ENCODE peak calls at places on chromosomes 5 and 9, in nine cellular contexts. One of them, this sample, is unnamed.

GRCh38 chr5:50325237-50325832 is 115.8 kb downstream of the EMB start:
- DNase-seq in A549: no peak
- DNase-seq in endothelial cell of umbilical vein: peak; percentile 19
- DNase-seq in mammary epithelial cell: no peak
- DNase-seq in fibroblast of mammary gland: peak; percentile 31
- DNase-seq in AG04450: no peak
- DNase-seq in Panc1: no peak
- DNase-seq in left ventricle myocardium inferior: no peak
- DNase-seq in lung: no peak
- DNase-seq in this sample: no peak

GRCh38 chr5:165497707-165498106 is 1992.3 kb downstream of the MAT2B start:
- DNase-seq in A549: peak; percentile 2
- DNase-seq in endothelial cell of umbilical vein: peak; percentile 2
- DNase-seq in mammary epithelial cell: peak; percentile 14
- DNase-seq in fibroblast of mammary gland: peak; percentile 53
- DNase-seq in AG04450: no peak
- DNase-seq in Panc1: peak; percentile 5
- DNase-seq in left ventricle myocardium inferior: no peak
- DNase-seq in lung: no peak
- DNase-seq in this sample: no peak

GRCh38 chr9:110543631-110544051 is 35.9 kb downstream of the SVEP1 start:
- DNase-seq in A549: no peak
- DNase-seq in endothelial cell of umbilical vein: peak; percentile 6
- DNase-seq in mammary epithelial cell: no peak
- DNase-seq in fibroblast of mammary gland: peak; percentile 42
- DNase-seq in AG04450: no peak
- DNase-seq in Panc1: no peak
- DNase-seq in left ventricle myocardium inferior: no peak
- DNase-seq in lung: no peak
- DNase-seq in this sample: no peak

GRCh38 chr9:14542071-14542470 is 151.2 kb downstream of the ZDHHC21 start:
- DNase-seq in A549: no peak
- DNase-seq in endothelial cell of umbilical vein: no peak
- DNase-seq in mammary epithelial cell: no peak
- DNase-seq in fibroblast of mammary gland: no peak
- DNase-seq in AG04450: no peak
- DNase-seq in Panc1: no peak
- DNase-seq in left ventricle myocardium inferior: no peak
- DNase-seq in lung: no peak
- DNase-seq in this sample: no peak

GRCh38 chr5:1111727-1112289 is at the start of gene SLC12A7:
- DNase-seq in A549: peak; percentile 86
- DNase-seq in endothelial cell of umbilical vein: peak; percentile 37
- DNase-seq in mammary epithelial cell: peak; percentile 35
- DNase-seq in fibroblast of mammary gland: no peak
- DNase-seq in AG04450: no peak
- DNase-seq in Panc1: no peak
- DNase-seq in left ventricle myocardium inferior: peak; percentile 71
- DNase-seq in lung: peak; percentile 63
- DNase-seq in this sample: no peak

GRCh38 chr9:79568337-79569084 is 3.3 kb upstream of the TLE4 start:
- DNase-seq in A549: no peak
- DNase-seq in endothelial cell of umbilical vein: no peak
- DNase-seq in mammary epithelial cell: no peak
- DNase-seq in fibroblast of mammary gland: no peak
- DNase-seq in AG04450: no peak
- DNase-seq in Panc1: no peak
- DNase-seq in left ventricle myocardium inferior: no peak
- DNase-seq in lung: no peak
- DNase-seq in this sample: no peak

GRCh38 chr5:147561435-147561834 is 51.6 kb upstream of the DPYSL3 start:
- DNase-seq in A549: no peak
- DNase-seq in endothelial cell of umbilical vein: no peak
- DNase-seq in mammary epithelial cell: no peak
- DNase-seq in fibroblast of mammary gland: no peak
- DNase-seq in AG04450: no peak
- DNase-seq in Panc1: no peak
- DNase-seq in left ventricle myocardium inferior: no peak
- DNase-seq in lung: no peak
- DNase-seq in this sample: no peak

GRCh38 chr5:123367739-123368138 is 55.5 kb downstream of the CEP120 start:
- DNase-seq in A549: no peak
- DNase-seq in endothelial cell of umbilical vein: peak; percentile 22
- DNase-seq in mammary epithelial cell: no peak
- DNase-seq in fibroblast of mammary gland: peak; percentile 30
- DNase-seq in AG04450: no peak
- DNase-seq in Panc1: no peak
- DNase-seq in left ventricle myocardium inferior: no peak
- DNase-seq in lung: no peak
- DNase-seq in this sample: peak; percentile 1

GRCh38 chr9:98306384-98307145 is 51.1 kb upstream of the TBC1D2 start:
- DNase-seq in A549: no peak
- DNase-seq in endothelial cell of umbilical vein: no peak
- DNase-seq in mammary epithelial cell: peak; percentile 46
- DNase-seq in fibroblast of mammary gland: no peak
- DNase-seq in AG04450: no peak
- DNase-seq in Panc1: no peak
- DNase-seq in left ventricle myocardium inferior: no peak
- DNase-seq in lung: no peak
- DNase-seq in this sample: no peak

GRCh38 chr9:5425006-5425628 is 12.6 kb downstream of the PLGRKT start:
- DNase-seq in A549: peak; percentile 41
- DNase-seq in endothelial cell of umbilical vein: peak; percentile 42
- DNase-seq in mammary epithelial cell: peak; percentile 34
- DNase-seq in fibroblast of mammary gland: peak; percentile 47
- DNase-seq in AG04450: no peak
- DNase-seq in Panc1: no peak
- DNase-seq in left ventricle myocardium inferior: no peak
- DNase-seq in lung: no peak
- DNase-seq in this sample: no peak

GRCh38 chr5:132498152-132498551 is 7.6 kb upstream of the IRF1 start:
- DNase-seq in A549: peak; percentile 76
- DNase-seq in endothelial cell of umbilical vein: peak; percentile 37
- DNase-seq in mammary epithelial cell: peak; percentile 93
- DNase-seq in fibroblast of mammary gland: peak; percentile 43
- DNase-seq in AG04450: no peak
- DNase-seq in Panc1: no peak
- DNase-seq in left ventricle myocardium inferior: peak; percentile 24
- DNase-seq in lung: no peak
- DNase-seq in this sample: no peak

GRCh38 chr9:32737378-32737777 is 46.0 kb upstream of the TMEM215 start:
- DNase-seq in A549: no peak
- DNase-seq in endothelial cell of umbilical vein: no peak
- DNase-seq in mammary epithelial cell: no peak
- DNase-seq in fibroblast of mammary gland: no peak
- DNase-seq in AG04450: no peak
- DNase-seq in Panc1: no peak
- DNase-seq in left ventricle myocardium inferior: no peak
- DNase-seq in lung: no peak
- DNase-seq in this sample: no peak

GRCh38 chr9:114655689-114656088 is 1.9 kb downstream of the TEX53 start:
- DNase-seq in A549: no peak
- DNase-seq in endothelial cell of umbilical vein: no peak
- DNase-seq in mammary epithelial cell: no peak
- DNase-seq in fibroblast of mammary gland: peak; percentile 81
- DNase-seq in AG04450: peak; percentile 27
- DNase-seq in Panc1: no peak
- DNase-seq in left ventricle myocardium inferior: no peak
- DNase-seq in lung: no peak
- DNase-seq in this sample: peak; percentile 80

GRCh38 chr5:159343295-159344094 is 13.2 kb upstream of the IL12B start:
- DNase-seq in A549: no peak
- DNase-seq in endothelial cell of umbilical vein: no peak
- DNase-seq in mammary epithelial cell: no peak
- DNase-seq in fibroblast of mammary gland: peak; percentile 7
- DNase-seq in AG04450: no peak
- DNase-seq in Panc1: no peak
- DNase-seq in left ventricle myocardium inferior: no peak
- DNase-seq in lung: no peak
- DNase-seq in this sample: no peak

GRCh38 chr5:76367623-76368366 is 35.3 kb upstream of the IQGAP2 start:
- DNase-seq in A549: no peak
- DNase-seq in endothelial cell of umbilical vein: no peak
- DNase-seq in mammary epithelial cell: peak; percentile 83
- DNase-seq in fibroblast of mammary gland: peak; percentile 24
- DNase-seq in AG04450: no peak
- DNase-seq in Panc1: no peak
- DNase-seq in left ventricle myocardium inferior: no peak
- DNase-seq in lung: no peak
- DNase-seq in this sample: no peak

GRCh38 chr9:35826071-35826701 is 2.3 kb downstream of the FAM221B start:
- DNase-seq in A549: peak; percentile 40
- DNase-seq in endothelial cell of umbilical vein: peak; percentile 85
- DNase-seq in mammary epithelial cell: peak; percentile 62
- DNase-seq in fibroblast of mammary gland: peak; percentile 76
- DNase-seq in AG04450: no peak
- DNase-seq in Panc1: peak; percentile 57
- DNase-seq in left ventricle myocardium inferior: no peak
- DNase-seq in lung: no peak
- DNase-seq in this sample: peak; percentile 27

GRCh38 chr9:4139201-4139600 is 160.7 kb downstream of the GLIS3 start:
- DNase-seq in A549: no peak
- DNase-seq in endothelial cell of umbilical vein: no peak
- DNase-seq in mammary epithelial cell: no peak
- DNase-seq in fibroblast of mammary gland: peak; percentile 42
- DNase-seq in AG04450: no peak
- DNase-seq in Panc1: no peak
- DNase-seq in left ventricle myocardium inferior: no peak
- DNase-seq in lung: no peak
- DNase-seq in this sample: no peak

GRCh38 chr5:74639538-74640449 is 734 bp downstream of the ENC1 start:
- DNase-seq in A549: no peak
- DNase-seq in endothelial cell of umbilical vein: peak; percentile 57
- DNase-seq in mammary epithelial cell: no peak
- DNase-seq in fibroblast of mammary gland: peak; percentile 38
- DNase-seq in AG04450: no peak
- DNase-seq in Panc1: no peak
- DNase-seq in left ventricle myocardium inferior: peak; percentile 46
- DNase-seq in lung: peak; percentile 50
- DNase-seq in this sample: no peak

GRCh38 chr9:122291458-122291857 is 26.8 kb downstream of the MRRF start:
- DNase-seq in A549: no peak
- DNase-seq in endothelial cell of umbilical vein: no peak
- DNase-seq in mammary epithelial cell: no peak
- DNase-seq in fibroblast of mammary gland: peak; percentile 4
- DNase-seq in AG04450: no peak
- DNase-seq in Panc1: no peak
- DNase-seq in left ventricle myocardium inferior: no peak
- DNase-seq in lung: no peak
- DNase-seq in this sample: no peak

GRCh38 chr5:136484808-136485207 is 119.5 kb upstream of the TRPC7 start:
- DNase-seq in A549: no peak
- DNase-seq in endothelial cell of umbilical vein: no peak
- DNase-seq in mammary epithelial cell: no peak
- DNase-seq in fibroblast of mammary gland: no peak
- DNase-seq in AG04450: no peak
- DNase-seq in Panc1: no peak
- DNase-seq in left ventricle myocardium inferior: no peak
- DNase-seq in lung: no peak
- DNase-seq in this sample: no peak

GRCh38 chr5:34684281-34684979 is 28.3 kb downstream of the RAI14 start:
- DNase-seq in A549: peak; percentile 23
- DNase-seq in endothelial cell of umbilical vein: peak; percentile 79
- DNase-seq in mammary epithelial cell: peak; percentile 46
- DNase-seq in fibroblast of mammary gland: peak; percentile 45
- DNase-seq in AG04450: no peak
- DNase-seq in Panc1: no peak
- DNase-seq in left ventricle myocardium inferior: no peak
- DNase-seq in lung: no peak
- DNase-seq in this sample: no peak
- TF ChIP-seq CTCF in A549: no peak
- TF ChIP-seq CTCF in endothelial cell of umbilical vein: peak; percentile 20
- TF ChIP-seq CTCF in mammary epithelial cell: peak; percentile 13
- TF ChIP-seq CTCF in fibroblast of mammary gland: peak; percentile 16
- TF ChIP-seq CTCF in AG04450: peak; percentile 24
- TF ChIP-seq CTCF in Panc1: no peak
- TF ChIP-seq CTCF in left ventricle myocardium inferior: no peak
- TF ChIP-seq CTCF in lung: no peak
- TF ChIP-seq CTCF in this sample: no peak

DNA sequence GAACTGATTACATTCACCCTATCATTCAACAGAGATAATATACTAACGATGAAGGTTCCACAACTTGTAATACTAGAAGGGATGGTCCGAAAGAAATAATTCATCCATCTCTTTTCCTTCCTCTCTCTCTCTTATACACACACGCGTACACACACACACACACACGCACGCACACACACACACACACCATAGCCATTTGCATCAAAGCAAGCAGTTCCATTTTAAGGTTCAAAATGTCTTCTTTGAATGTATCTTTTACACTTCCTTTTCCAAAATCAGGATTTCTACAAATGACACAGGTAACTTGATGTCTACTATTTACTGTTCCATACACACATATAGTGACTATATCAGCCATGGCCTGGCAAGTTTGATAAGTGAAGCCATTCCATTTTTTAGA is 932 bp downstream of the GDA start:
- DNase-seq in A549: no peak
- DNase-seq in endothelial cell of umbilical vein: no peak
- DNase-seq in mammary epithelial cell: no peak
- DNase-seq in fibroblast of mammary gland: no peak
- DNase-seq in AG04450: no peak
- DNase-seq in Panc1: no peak
- DNase-seq in left ventricle myocardium inferior: no peak
- DNase-seq in lung: no peak
- DNase-seq in this sample: no peak
- H3K4me3 ChIP-seq in A549: peak overlapping the region; percentile 55
- H3K4me3 ChIP-seq in endothelial cell of umbilical vein: no peak overlapping the region
- H3K4me3 ChIP-seq in mammary epithelial cell: no peak overlapping the region
- H3K4me3 ChIP-seq in fibroblast of mammary gland: no peak overlapping the region
- H3K4me3 ChIP-seq in AG04450: no peak overlapping the region
- H3K4me3 ChIP-seq in Panc1: peak overlapping the region; percentile 48
- H3K4me3 ChIP-seq in left ventricle myocardium inferior: no peak overlapping the region
- H3K4me3 ChIP-seq in lung: no peak overlapping the region
- H3K4me3 ChIP-seq in this sample: no peak overlapping the region

GRCh38 chr9:112945620-112946208 is 55.0 kb upstream of the SLC46A2 start:
- DNase-seq in A549: peak; percentile 12
- DNase-seq in endothelial cell of umbilical vein: no peak
- DNase-seq in mammary epithelial cell: no peak
- DNase-seq in fibroblast of mammary gland: no peak
- DNase-seq in AG04450: no peak
- DNase-seq in Panc1: no peak
- DNase-seq in left ventricle myocardium inferior: no peak
- DNase-seq in lung: no peak
- DNase-seq in this sample: no peak
- TF ChIP-seq CTCF in A549: no peak
- TF ChIP-seq CTCF in endothelial cell of umbilical vein: peak; percentile 40
- TF ChIP-seq CTCF in mammary epithelial cell: no peak
- TF ChIP-seq CTCF in fibroblast of mammary gland: no peak
- TF ChIP-seq CTCF in AG04450: no peak
- TF ChIP-seq CTCF in Panc1: peak; percentile 53
- TF ChIP-seq CTCF in left ventricle myocardium inferior: no peak
- TF ChIP-seq CTCF in lung: no peak
- TF ChIP-seq CTCF in this sample: no peak

DNA sequence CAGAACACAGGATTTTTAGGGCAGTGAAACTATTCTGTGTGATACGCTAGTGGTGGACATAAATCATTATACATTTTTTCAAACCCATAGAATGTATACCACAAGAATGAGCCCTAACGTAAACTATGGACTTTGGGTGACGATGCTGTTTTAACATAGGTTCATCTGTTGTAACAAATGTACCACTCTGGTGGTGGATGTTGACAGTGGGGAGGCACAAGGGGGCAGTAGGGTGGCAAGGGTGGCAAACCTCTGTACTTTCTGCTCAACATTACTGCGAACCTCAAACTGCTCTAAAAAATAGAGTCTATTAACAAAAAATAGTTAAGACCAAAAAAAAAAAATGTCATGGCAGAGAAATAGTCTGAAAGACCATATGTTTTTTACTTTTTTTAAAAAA is 9.1 kb upstream of the MVB12B start:
- DNase-seq in A549: no peak
- DNase-seq in endothelial cell of umbilical vein: peak; percentile 48
- DNase-seq in mammary epithelial cell: no peak
- DNase-seq in fibroblast of mammary gland: peak; percentile 5
- DNase-seq in AG04450: no peak
- DNase-seq in Panc1: no peak
- DNase-seq in left ventricle myocardium inferior: no peak
- DNase-seq in lung: no peak
- DNase-seq in this sample: no peak
- H3K4me3 ChIP-seq in A549: no peak overlapping the region
- H3K4me3 ChIP-seq in endothelial cell of umbilical vein: no peak overlapping the region
- H3K4me3 ChIP-seq in mammary epithelial cell: no peak overlapping the region
- H3K4me3 ChIP-seq in fibroblast of mammary gland: no peak overlapping the region
- H3K4me3 ChIP-seq in AG04450: no peak overlapping the region
- H3K4me3 ChIP-seq in Panc1: no peak overlapping the region
- H3K4me3 ChIP-seq in left ventricle myocardium inferior: no peak overlapping the region
- H3K4me3 ChIP-seq in lung: no peak overlapping the region
- H3K4me3 ChIP-seq in this sample: no peak overlapping the region

This sample was measured in AG09309.